ENCODE peak calls at places on chromosomes 16 and 17, in seven cellular contexts. T is upper lobe of right lung, X is cardiac muscle cell, M is fibroblast of lung, S is H9, U is right lobe of liver, V is adrenal gland. H is an unnamed sample.

GRCh38 chr16:19560078-19560477 is 4.6 kb downstream of the VPS35L start:
- DNase-seq in X (no peak), T (no peak), M (no peak), U (no peak), V (no peak), S (no peak), H (no peak)

GRCh38 chr16:73563709-73564108 is 515.8 kb upstream of the ZFHX3 start:
- DNase-seq in T (no peak), U (no peak), V (no peak), S (no peak), X (no peak), M (no peak), H (no peak)

GRCh38 chr17:62105361-62105760 is 40.3 kb upstream of the MED13 start:
- DNase-seq in T (no peak), U (no peak), S (no peak), V (no peak), M (no peak), X (no peak), H (no peak)

GRCh38 chr17:18921912-18922451 is 30.0 kb upstream of the SLC5A10 start:
- DNase-seq in T (no peak), V (no peak), U (no peak), M (peak; percentile 12), X (no peak), S (no peak), H (no peak)

GRCh38 chr17:47615766-47616424 is 33.8 kb upstream of the KPNB1 start:
- DNase-seq in S (no peak), X (peak; percentile 69), U (no peak), T (no peak), V (no peak), M (peak; percentile 71), H (no peak)

GRCh38 chr17:41734139-41734948 is at the start of gene HAP1:
- DNase-seq in M (peak; percentile 17), X (peak; percentile 63), T (peak; percentile 73), S (peak; percentile 84), V (peak; percentile 19), U (peak; percentile 35), H (no peak)

GRCh38 chr17:73030501-73030911 is 62.0 kb downstream of the SLC39A11 start:
- DNase-seq in V (no peak), T (no peak), M (peak; percentile 61), U (peak; percentile 75), S (no peak), X (no peak), H (no peak)

GRCh38 chr17:36728030-36728991 is 126.9 kb downstream of the MRM1 start:
- DNase-seq in U (no peak), M (no peak), X (no peak), T (no peak), S (no peak), V (no peak), H (no peak)

GRCh38 chr17:29140631-29141483 is 39.3 kb downstream of the MYO18A start:
- DNase-seq in U (no peak), V (no peak), T (no peak), M (peak; percentile 49), X (peak; percentile 89), S (no peak), H (peak; percentile 84)

GRCh38 chr17:73623247-73623646 is 21.0 kb downstream of the SDK2 start:
- DNase-seq in X (no peak), T (no peak), U (no peak), S (no peak), V (no peak), M (no peak), H (no peak)

GRCh38 chr17:70181376-70181775 is 12.0 kb downstream of the KCNJ2 start:
- DNase-seq in X (no peak), T (no peak), V (no peak), U (no peak), M (no peak), S (no peak), H (no peak)

GRCh38 chr16:86665929-86666328 is 87.6 kb downstream of the FOXL1 start:
- DNase-seq in M (no peak), U (no peak), V (no peak), S (no peak), T (no peak), X (no peak), H (no peak)

GRCh38 chr16:86665319-86665675 is 86.9 kb downstream of the FOXL1 start:
- DNase-seq in M (peak; percentile 68), U (no peak), S (no peak), V (no peak), T (no peak), X (no peak), H (no peak)

GRCh38 chr16:86663691-86664517 is 85.6 kb downstream of the FOXL1 start:
- DNase-seq in T (no peak), U (no peak), X (no peak), V (no peak), M (peak; percentile 86), S (no peak), H (peak; percentile 40)

GRCh38 chr16:86662740-86663139 is 84.4 kb downstream of the FOXL1 start:
- DNase-seq in S (no peak), X (no peak), T (no peak), V (no peak), M (no peak), U (no peak), H (no peak)

GRCh38 chr16:86664518-86665318 is 86.4 kb downstream of the FOXL1 start:
- DNase-seq in M (peak; percentile 96), U (no peak), V (no peak), X (no peak), T (no peak), S (no peak), H (peak; percentile 30)
- H3K27ac ChIP-seq in M (peak overlapping the region; percentile 90), U (no peak overlapping the region), V (peak overlapping the region; percentile 54), X (no peak overlapping the region), T (no peak overlapping the region), S (no peak overlapping the region), H (peak overlapping the region; percentile 43)

GRCh38 chr16:31388535-31388934 is 4.6 kb upstream of the ITGAD start:
- DNase-seq in S (no peak), X (no peak), M (no peak), T (no peak), V (no peak), U (no peak), H (no peak)

GRCh38 chr16:31382485-31383161 is 10.5 kb upstream of the ITGAD start:
- DNase-seq in T (peak; percentile 85), S (peak; percentile 83), U (peak; percentile 74), V (peak; percentile 79), X (peak; percentile 79), M (peak; percentile 36), H (peak; percentile 62)

GRCh38 chr16:31386157-31386984 is 6.8 kb upstream of the ITGAD start:
- DNase-seq in M (no peak), U (no peak), V (no peak), T (no peak), X (peak; percentile 13), S (no peak), H (no peak)

GRCh38 chr16:31390504-31391043 is 2.6 kb upstream of the ITGAD start:
- DNase-seq in V (no peak), S (no peak), T (no peak), X (no peak), U (no peak), M (no peak), H (no peak)

DNA sequence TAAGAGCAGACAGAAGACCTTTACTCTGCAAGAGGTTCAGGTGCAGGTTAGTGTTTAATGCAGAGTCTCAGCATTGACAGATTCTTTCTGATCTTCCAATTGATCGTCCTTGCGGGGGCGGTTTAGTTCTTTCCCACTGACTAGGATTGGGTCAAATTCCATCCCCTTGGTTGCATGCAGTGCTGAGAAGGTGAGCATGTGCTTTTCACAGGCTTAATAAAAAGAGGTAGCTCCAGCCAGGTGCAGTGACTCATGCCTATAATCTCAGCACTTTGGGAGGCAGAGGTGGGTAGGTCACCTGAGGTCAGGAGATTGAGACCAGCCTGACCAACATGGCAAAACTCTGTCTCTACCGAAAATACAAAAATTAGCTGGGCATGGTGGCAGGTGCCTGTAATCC is 7.5 kb upstream of the ITGAD start:
- DNase-seq in T (no peak), V (no peak), S (no peak), M (no peak), U (no peak), X (no peak), H (no peak)
- H3K4me1 ChIP-seq in T (no peaks in the 10 kb centered on the region), V (no peaks in the 10 kb centered on the region), S (no peaks in the 10 kb centered on the region), M (no peaks in the 10 kb centered on the region), U (no peaks in the 10 kb centered on the region), X (no peaks in the 10 kb centered on the region), H (no peaks in the 10 kb centered on the region)

GRCh38 chr16:87762071-87762571 is 3.7 kb downstream of the KLHDC4 start:
- DNase-seq in M (no peak), X (peak; percentile 42), T (no peak), S (no peak), U (no peak), V (no peak), H (no peak)
- H3K27ac ChIP-seq in M (no peak overlapping the region), X (no peak overlapping the region), T (no peak overlapping the region), S (no peak overlapping the region), U (no peak overlapping the region), V (no peak overlapping the region), H (no peak overlapping the region)

DNA sequence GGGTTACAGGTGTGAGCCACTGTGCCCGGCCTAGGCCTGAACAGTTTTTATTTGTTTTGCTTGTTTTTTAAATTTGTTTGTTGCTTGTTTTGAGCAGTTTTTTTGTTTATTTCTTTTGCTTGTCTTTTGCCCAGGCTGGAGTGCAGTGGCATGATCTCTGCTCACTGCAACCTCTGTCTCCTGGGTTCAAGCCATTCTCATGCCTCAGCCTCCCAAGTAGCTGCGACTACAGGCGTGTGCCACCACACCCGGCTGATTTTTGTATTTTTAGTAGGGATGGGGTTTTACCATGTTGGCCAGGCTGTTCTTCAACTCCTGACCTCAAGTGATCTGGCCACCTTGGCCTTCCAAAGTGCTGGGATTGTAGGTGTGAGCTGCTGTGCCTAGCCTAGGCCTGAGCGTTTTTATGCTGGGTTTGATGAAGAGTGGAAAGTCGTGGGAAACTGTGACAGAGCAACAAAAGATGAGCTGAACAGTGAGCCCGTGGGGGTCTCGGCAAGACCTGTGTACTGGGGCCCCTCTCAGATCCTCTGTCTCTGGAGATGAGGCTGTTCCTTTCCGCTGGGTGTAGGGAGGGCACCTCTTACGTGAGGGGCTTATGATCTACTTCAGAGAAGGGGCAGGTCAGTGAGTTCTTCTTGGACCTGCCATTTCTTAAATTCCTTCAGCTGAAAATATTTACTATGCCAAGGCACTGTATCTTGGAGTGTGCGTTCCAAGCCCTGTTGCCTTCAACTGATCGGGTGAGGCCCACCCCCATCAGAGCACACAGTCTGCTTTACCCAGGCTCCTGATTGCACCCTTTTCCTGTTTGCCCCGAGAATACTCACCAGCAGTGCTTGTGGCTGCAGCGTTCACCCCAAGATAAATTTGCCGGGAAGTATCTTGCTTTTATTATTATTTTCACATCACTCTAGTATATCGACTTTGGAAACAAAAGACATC is 322.1 kb downstream of the SEC14L1 start:
- DNase-seq in V (no peak), T (no peak), X (no peak), U (no peak), M (no peak), S (no peak), H (no peak)
- H3K4me1 ChIP-seq in V (peaks cover 61% of the 10 kb centered on the region), T (peaks cover 77% of the 10 kb centered on the region), X (peaks cover 63% of the 10 kb centered on the region), U (peaks cover 44% of the 10 kb centered on the region), M (peaks cover 19% of the 10 kb centered on the region), S (no peaks in the 10 kb centered on the region), H (peaks cover 16% of the 10 kb centered on the region)

DNA sequence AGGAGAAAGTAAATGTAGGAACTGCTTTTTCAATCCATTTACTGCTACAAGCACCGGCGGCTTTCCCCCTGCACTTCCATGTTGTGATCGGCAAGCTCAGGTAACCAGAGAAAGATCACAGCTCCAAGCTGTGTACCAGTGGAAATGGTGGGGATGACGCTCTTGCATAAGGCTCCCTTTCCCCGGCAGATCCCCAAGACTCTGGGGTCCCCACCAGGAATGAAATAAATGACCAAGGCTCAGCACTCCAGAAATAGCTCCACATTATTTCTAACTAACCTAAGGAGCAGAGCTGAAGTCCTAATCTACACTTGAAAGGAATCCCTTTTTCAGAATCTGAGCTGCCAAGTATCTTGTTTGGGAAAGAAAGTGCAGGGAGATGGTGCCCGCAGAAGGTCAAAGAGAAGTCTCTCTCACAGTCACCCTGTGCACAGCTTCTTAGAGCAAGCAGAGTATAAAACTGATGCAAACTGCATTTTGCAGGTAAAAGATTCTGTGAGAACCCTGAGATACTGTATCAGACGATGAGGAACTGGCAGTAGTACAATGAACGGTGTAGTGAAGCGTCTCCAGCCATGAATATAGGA is 11.1 kb downstream of the GRB2 start:
- DNase-seq in U (no peak), M (no peak), V (no peak), X (no peak), S (no peak), T (no peak), H (no peak)
- H3K27ac ChIP-seq in U (peak overlapping the region; percentile 61), M (peak overlapping the region; percentile 46), V (peak overlapping the region; percentile 91), X (peak overlapping the region; percentile 90), S (peak overlapping the region; percentile 34), T (peak overlapping the region; percentile 55), H (no peak overlapping the region)

H was measured in SJCRH30.